ENCODE peak calls at places on chromosomes 13 and 19, in seven cellular contexts. U, V, I, W, N, F and M are unnamed samples.

GRCh38 chr19:27776020-27776419 is 1436.9 kb downstream of the UQCRFS1 start:
- DNase-seq in U (peak; percentile 66), V (peak; percentile 39), I (peak; percentile 31), W (peak; percentile 29), N (no peak), F (no peak), M (no peak)

GRCh38 chr13:52980695-52981094 is 47.9 kb upstream of the OLFM4 start:
- DNase-seq in U (no peak), V (no peak), I (no peak), W (no peak), N (no peak), F (no peak), M (no peak)

GRCh38 chr19:7917292-7918061 is 2.7 kb upstream of the SNAPC2 start:
- DNase-seq in U (peak; percentile 75), V (peak; percentile 71), I (peak; percentile 45), W (peak; percentile 71), N (no peak), F (peak; percentile 78), M (no peak)

GRCh38 chr13:92769064-92769463 is 457.5 kb upstream of the GPC6 start:
- DNase-seq in U (no peak), V (no peak), I (peak; percentile 4), W (peak; percentile 13), N (no peak), F (no peak), M (no peak)

GRCh38 chr13:112067121-112067741 is at the start of gene SOX1:
- DNase-seq in U (peak; percentile 69), V (peak; percentile 69), I (no peak), W (no peak), N (no peak), F (no peak), M (no peak)

GRCh38 chr19:12202250-12202649 is 39.4 kb downstream of the ZNF136 start:
- DNase-seq in U (peak; percentile 66), V (peak; percentile 31), I (no peak), W (no peak), N (peak; percentile 27), F (peak; percentile 17), M (no peak)

GRCh38 chr19:12748489-12748888 is 3.1 kb upstream of the BEST2 start:
- DNase-seq in U (peak; percentile 30), V (no peak), I (no peak), W (no peak), N (no peak), F (no peak), M (no peak)

GRCh38 chr19:6060600-6061391 is 49.5 kb downstream of the RFX2 start:
- DNase-seq in U (peak; percentile 93), V (peak; percentile 55), I (peak; percentile 16), W (no peak), N (no peak), F (peak; percentile 63), M (no peak)

GRCh38 chr13:98570929-98571372 is 6.0 kb downstream of the STK24 start:
- DNase-seq in U (no peak), V (no peak), I (no peak), W (peak; percentile 79), N (no peak), F (no peak), M (no peak)

GRCh38 chr13:38226496-38226895 is 123.2 kb upstream of the UFM1 start:
- DNase-seq in U (no peak), V (no peak), I (no peak), W (no peak), N (no peak), F (no peak), M (no peak)
- H2BK120ac ChIP-seq in U (no peak overlapping the region), V (no peak overlapping the region), I (no peak overlapping the region), W (no peak overlapping the region), N (no peak overlapping the region), F (no peak overlapping the region), M (no peak overlapping the region)

GRCh38 chr19:49150106-49150943 is 4.9 kb downstream of the HRC start:
- DNase-seq in U (peak; percentile 92), V (peak; percentile 89), I (peak; percentile 65), W (peak; percentile 91), N (no peak), F (peak; percentile 58), M (peak; percentile 90)

GRCh38 chr19:49150944-49151243 is 4.3 kb downstream of the HRC start:
- DNase-seq in U (no peak), V (no peak), I (no peak), W (no peak), N (no peak), F (no peak), M (no peak)

GRCh38 chr19:49153167-49153809 is 1.9 kb downstream of the HRC start:
- DNase-seq in U (no peak), V (no peak), I (no peak), W (no peak), N (no peak), F (no peak), M (no peak)

GRCh38 chr19:49151339-49152217 is 3.6 kb downstream of the HRC start:
- DNase-seq in U (peak; percentile 97), V (peak; percentile 99), I (peak; percentile 11), W (peak; percentile 60), N (peak; percentile 95), F (peak; percentile 97), M (no peak)

GRCh38 chr19:49152218-49152550 is 3.0 kb downstream of the HRC start:
- DNase-seq in U (no peak), V (no peak), I (no peak), W (no peak), N (no peak), F (no peak), M (no peak)
- H3K4me2 ChIP-seq in U (no peak overlapping the region), V (peak overlapping the region; percentile 54), I (no peak overlapping the region), W (no peak overlapping the region), N (peak overlapping the region; percentile 85), F (no peak overlapping the region), M (no peak overlapping the region)

GRCh38 chr13:109695402-109696190 is 90.8 kb downstream of the IRS2 start:
- DNase-seq in U (no peak), V (no peak), I (no peak), W (no peak), N (no peak), F (no peak), M (no peak)
- H3K9ac ChIP-seq in U (no peak overlapping the region), V (no peak overlapping the region), I (no peak overlapping the region), W (no peak overlapping the region), N (no peak overlapping the region), F (no peak overlapping the region), M (no peak overlapping the region)

DNA sequence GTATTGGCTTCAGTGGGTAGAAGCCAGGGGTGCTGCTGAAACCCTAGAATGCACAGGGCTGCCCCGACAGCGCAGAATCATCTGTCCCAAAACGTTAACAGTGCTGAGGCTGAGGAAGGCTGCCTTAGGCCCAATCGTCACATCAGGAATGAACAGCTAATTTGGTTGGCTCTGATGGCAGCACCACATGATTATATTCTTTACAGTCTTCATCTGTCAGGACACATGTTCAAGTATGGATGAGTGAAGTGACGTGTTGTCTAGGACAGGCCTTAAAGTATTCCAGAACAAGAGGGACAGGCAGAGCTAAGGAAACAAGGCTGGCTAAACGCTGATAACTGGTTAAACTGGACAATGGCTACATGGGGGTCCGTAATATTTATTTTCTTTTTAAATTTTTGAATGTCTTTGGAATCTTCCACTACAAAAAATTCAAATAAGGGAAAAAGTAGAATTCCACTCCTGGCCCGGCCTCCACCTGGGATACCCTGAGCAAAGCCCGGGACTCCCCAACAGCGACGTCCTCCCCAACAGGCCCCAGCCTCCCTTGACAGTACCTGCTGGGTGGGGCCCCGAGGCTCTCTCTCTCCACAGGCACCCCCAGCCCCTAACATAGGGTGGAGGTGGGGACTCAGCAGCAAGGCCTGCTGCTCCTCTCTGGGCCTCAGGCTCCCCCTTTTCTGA is 14.8 kb upstream of the CCNP start:
- DNase-seq in U (no peak), V (no peak), I (no peak), W (no peak), N (no peak), F (no peak), M (no peak)
- H2BK120ac ChIP-seq in U (no peak overlapping the region), V (no peak overlapping the region), I (no peak overlapping the region), W (no peak overlapping the region), N (no peak overlapping the region), F (no peak overlapping the region), M (no peak overlapping the region)

GRCh38 chr19:36222503-36222902 is 7.6 kb downstream of the ZNF146 start:
- DNase-seq in U (no peak), V (no peak), I (no peak), W (no peak), N (no peak), F (no peak), M (no peak)

GRCh38 chr19:36225219-36225892 is 10.4 kb downstream of the ZNF146 start:
- DNase-seq in U (no peak), V (no peak), I (peak; percentile 80), W (peak; percentile 85), N (no peak), F (no peak), M (no peak)

GRCh38 chr19:36215276-36216171 is 618 bp downstream of the ZNF146 start:
- DNase-seq in U (peak; percentile 23), V (no peak), I (peak; percentile 62), W (peak; percentile 70), N (no peak), F (no peak), M (peak; percentile 5)

GRCh38 chr19:36221474-36221873 is 6.6 kb downstream of the ZNF146 start:
- DNase-seq in U (no peak), V (no peak), I (no peak), W (no peak), N (no peak), F (peak; percentile 61), M (no peak)
- H3K4me2 ChIP-seq in U (no peak overlapping the region), V (no peak overlapping the region), I (no peak overlapping the region), W (no peak overlapping the region), N (no peak overlapping the region), F (no peak overlapping the region), M (no peak overlapping the region)

GRCh38 chr19:38697197-38697596 is 47.1 kb downstream of the CAPN12 start:
- DNase-seq in U (no peak), V (no peak), I (no peak), W (no peak), N (no peak), F (no peak), M (no peak)
- H3K9ac ChIP-seq in U (no peak overlapping the region), V (no peak overlapping the region), I (no peak overlapping the region), W (no peak overlapping the region), N (no peak overlapping the region), F (no peak overlapping the region), M (no peak overlapping the region)

GRCh38 chr19:48248081-48248833 is 7.5 kb downstream of the CARD8 start:
- DNase-seq in U (no peak), V (no peak), I (no peak), W (no peak), N (no peak), F (no peak), M (no peak)
- H2BK120ac ChIP-seq in U (no peak overlapping the region), V (no peak overlapping the region), I (no peak overlapping the region), W (no peak overlapping the region), N (no peak overlapping the region), F (no peak overlapping the region), M (no peak overlapping the region)

DNA sequence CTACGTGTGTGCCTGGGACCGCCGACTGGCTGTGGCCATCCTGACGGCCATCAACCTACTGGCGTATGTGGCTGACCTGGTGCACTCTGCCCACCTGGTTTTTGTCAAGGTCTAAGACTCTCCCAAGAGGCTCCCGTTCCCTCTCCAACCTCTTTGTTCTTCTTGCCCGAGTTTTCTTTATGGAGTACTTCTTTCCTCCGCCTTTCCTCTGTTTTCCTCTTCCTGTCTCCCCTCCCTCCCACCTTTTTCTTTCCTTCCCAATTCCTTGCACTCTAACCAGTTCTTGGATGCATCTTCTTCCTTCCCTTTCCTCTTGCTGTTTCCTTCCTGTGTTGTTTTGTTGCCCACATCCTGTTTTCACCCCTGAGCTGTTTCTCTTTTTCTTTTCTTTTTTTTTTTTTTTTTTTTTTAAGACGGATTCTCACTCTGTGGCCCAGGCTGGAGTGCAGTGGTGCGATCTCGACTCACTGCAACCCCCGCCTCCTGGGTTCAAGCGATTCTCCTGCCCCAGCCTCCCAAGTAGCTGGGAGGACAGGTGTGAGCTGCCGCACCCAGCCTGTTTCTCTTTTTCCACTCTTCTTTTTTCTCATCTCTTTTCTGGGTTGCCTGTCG is 6.8 kb downstream of the MYADM start:
- DNase-seq in U (no peak), V (no peak), I (no peak), W (peak; percentile 29), N (no peak), F (no peak), M (no peak)
- H3K4me2 ChIP-seq in U (no peak overlapping the region), V (no peak overlapping the region), I (no peak overlapping the region), W (no peak overlapping the region), N (no peak overlapping the region), F (no peak overlapping the region), M (no peak overlapping the region)